ENCODE peak calls at places on chromosome 7, in four cellular contexts. P, D, L and O are unnamed samples.

GRCh38 chr7:73892003-73892975 is 31.3 kb downstream of the TMEM270 start:
- DNase-seq in P (no peak), D (no peak), L (no peak), O (no peak)

GRCh38 chr7:147472556-147472955 is 1118.0 kb upstream of the C7orf33 start:
- DNase-seq in P (no peak), D (no peak), L (no peak), O (no peak)

GRCh38 chr7:25712500-25712899 is 439.5 kb upstream of the NFE2L3 start:
- DNase-seq in P (no peak), D (no peak), L (no peak), O (no peak)

GRCh38 chr7:2116086-2116810 is 116.5 kb downstream of the MAD1L1 start:
- DNase-seq in P (no peak), D (no peak), L (no peak), O (no peak)

GRCh38 chr7:133079296-133079695 is 2.6 kb downstream of the CHCHD3 start:
- DNase-seq in P (no peak), D (no peak), L (no peak), O (no peak)

GRCh38 chr7:105102557-105103352 is 88.8 kb downstream of the KMT2E start:
- DNase-seq in P (peak), D (no peak), L (no peak), O (no peak)

GRCh38 chr7:137304624-137305235 is 38.8 kb downstream of the PTN start:
- DNase-seq in P (no peak), D (no peak), L (no peak), O (no peak)

GRCh38 chr7:101999420-101999819 is 182.0 kb downstream of the CUX1 start:
- DNase-seq in P (no peak), D (no peak), L (no peak), O (no peak)

GRCh38 chr7:37960483-37960882 is 40.0 kb downstream of the EPDR1 start:
- DNase-seq in P (no peak), D (no peak), L (no peak), O (no peak)

GRCh38 chr7:137172105-137172590 is 171.4 kb downstream of the PTN start:
- DNase-seq in P (no peak), D (no peak), L (no peak), O (no peak)

GRCh38 chr7:152956006-152956405 is 196.5 kb downstream of the ACTR3B start:
- DNase-seq in P (no peak), D (no peak), L (no peak), O (no peak)

GRCh38 chr7:128812514-128813168 is 17.6 kb upstream of the FLNC start:
- DNase-seq in P (no peak), D (no peak), L (no peak), O (no peak)

GRCh38 chr7:75842836-75843446 is 29.3 kb upstream of the CCL24 start:
- DNase-seq in P (no peak), D (no peak), L (peak), O (peak)

GRCh38 chr7:74033372-74034311 is 5.7 kb downstream of the ELN start:
- DNase-seq in P (peak), D (no peak), L (no peak), O (no peak)

GRCh38 chr7:27105161-27106122 is 3.0 kb upstream of the HOXA2 start:
- DNase-seq in P (no peak), D (no peak), L (no peak), O (no peak)

GRCh38 chr7:16811555-16811954 is 6.8 kb upstream of the AGR2 start:
- DNase-seq in P (no peak), D (no peak), L (no peak), O (no peak)

GRCh38 chr7:81616951-81617350 is 152.9 kb downstream of the HGF start:
- DNase-seq in P (no peak), D (no peak), L (peak), O (no peak)

GRCh38 chr7:27167916-27168264 is 2.6 kb upstream of the HOXA9 start:
- DNase-seq in P (no peak), D (no peak), L (no peak), O (no peak)

GRCh38 chr7:108805808-108806397 is 236.2 kb downstream of the DNAJB9 start:
- DNase-seq in P (peak), D (no peak), L (no peak), O (no peak)

GRCh38 chr7:138008588-138009349 is 6.9 kb upstream of the CREB3L2 start:
- DNase-seq in P (peak), D (no peak), L (no peak), O (no peak)

GRCh38 chr7:23369695-23370404 is 70.7 kb downstream of the MALSU1 start:
- DNase-seq in P (no peak), D (no peak), L (no peak), O (no peak)

GRCh38 chr7:18828333-18829100 is 288.9 kb downstream of the TWIST1 start:
- DNase-seq in P (no peak), D (no peak), L (no peak), O (no peak)

GRCh38 chr7:135758531-135758932 is 9.9 kb upstream of the FAM180A start:
- DNase-seq in P (no peak), D (no peak), L (no peak), O (no peak)

GRCh38 chr7:41451826-41452225 is 251.1 kb downstream of the INHBA start:
- DNase-seq in P (no peak), D (no peak), L (no peak), O (no peak)

GRCh38 chr7:95199779-95200558 is 124.4 kb downstream of the PON1 start:
- DNase-seq in P (peak), D (no peak), L (no peak), O (peak)

GRCh38 chr7:81715984-81716588 is 53.8 kb downstream of the HGF start:
- DNase-seq in P (peak), D (no peak), L (no peak), O (no peak)

GRCh38 chr7:1854521-1855395 is 184.7 kb downstream of the ELFN1 start:
- DNase-seq in P (no peak), D (no peak), L (no peak), O (no peak)

GRCh38 chr7:151756076-151756731 is 120.7 kb downstream of the PRKAG2 start:
- DNase-seq in P (no peak), D (no peak), L (no peak), O (no peak)

GRCh38 chr7:139058963-139059362 is 23.1 kb upstream of the ZC3HAV1L start:
- DNase-seq in P (no peak), D (no peak), L (no peak), O (no peak)

GRCh38 chr7:22230238-22230637 is 126.7 kb downstream of the RAPGEF5 start:
- DNase-seq in P (no peak), D (no peak), L (no peak), O (no peak)

GRCh38 chr7:7821517-7821916 is 103.1 kb upstream of the RPA3 start:
- DNase-seq in P (no peak), D (no peak), L (no peak), O (no peak)

GRCh38 chr7:8160810-8161209 is 101.2 kb downstream of the ICA1 start:
- DNase-seq in P (no peak), D (no peak), L (no peak), O (no peak)

GRCh38 chr7:118846977-118847376 is 622.5 kb downstream of the ANKRD7 start:
- DNase-seq in P (no peak), D (no peak), L (no peak), O (no peak)

GRCh38 chr7:2357165-2357564 is 2.5 kb downstream of the EIF3B start:
- DNase-seq in P (no peak), D (no peak), L (no peak), O (no peak)

GRCh38 chr7:35253680-35254495 is at the start of gene TBX20:
- DNase-seq in P (peak), D (no peak), L (no peak), O (no peak)

GRCh38 chr7:91383186-91383585 is 119.0 kb downstream of the FZD1 start:
- DNase-seq in P (no peak), D (no peak), L (no peak), O (no peak)

GRCh38 chr7:65731562-65732035 is 141.3 kb upstream of the VKORC1L1 start:
- DNase-seq in P (no peak), D (no peak), L (no peak), O (no peak)

GRCh38 chr7:76386691-76387260 is 22.7 kb downstream of the SSC4D start:
- DNase-seq in P (no peak), D (no peak), L (no peak), O (no peak)

GRCh38 chr7:66696774-66697191 is 43.8 kb upstream of the RABGEF1 start:
- DNase-seq in P (peak), D (no peak), L (no peak), O (no peak)

GRCh38 chr7:7668708-7669107 is 28.2 kb downstream of the UMAD1 start:
- DNase-seq in P (no peak), D (no peak), L (no peak), O (no peak)

DNA sequence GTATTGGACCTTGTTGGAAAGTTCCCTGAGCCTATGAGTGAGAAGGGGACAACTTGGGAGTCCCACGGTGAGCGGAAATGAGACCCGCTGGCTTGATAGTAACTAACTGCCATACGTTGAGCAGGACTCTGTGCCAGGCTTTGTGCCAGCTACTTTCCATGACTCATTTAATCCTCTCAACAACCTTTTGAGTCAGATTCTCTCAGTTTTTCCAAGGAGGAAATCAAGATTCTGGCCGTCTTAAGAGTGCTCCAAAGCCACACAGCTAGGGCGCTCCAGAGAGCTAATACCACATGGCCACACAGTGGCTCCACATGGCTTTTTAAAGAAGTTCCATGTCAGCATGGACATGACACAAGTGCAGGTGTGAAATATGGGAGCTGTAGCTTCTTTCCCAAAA is 55.7 kb downstream of the NOD1 start:
- DNase-seq in P (no peak), D (no peak), L (no peak), O (no peak)
- TF ChIP-seq TAF1 in P (no peak), D (no peak), L (no peak), O (no peak)

DNA sequence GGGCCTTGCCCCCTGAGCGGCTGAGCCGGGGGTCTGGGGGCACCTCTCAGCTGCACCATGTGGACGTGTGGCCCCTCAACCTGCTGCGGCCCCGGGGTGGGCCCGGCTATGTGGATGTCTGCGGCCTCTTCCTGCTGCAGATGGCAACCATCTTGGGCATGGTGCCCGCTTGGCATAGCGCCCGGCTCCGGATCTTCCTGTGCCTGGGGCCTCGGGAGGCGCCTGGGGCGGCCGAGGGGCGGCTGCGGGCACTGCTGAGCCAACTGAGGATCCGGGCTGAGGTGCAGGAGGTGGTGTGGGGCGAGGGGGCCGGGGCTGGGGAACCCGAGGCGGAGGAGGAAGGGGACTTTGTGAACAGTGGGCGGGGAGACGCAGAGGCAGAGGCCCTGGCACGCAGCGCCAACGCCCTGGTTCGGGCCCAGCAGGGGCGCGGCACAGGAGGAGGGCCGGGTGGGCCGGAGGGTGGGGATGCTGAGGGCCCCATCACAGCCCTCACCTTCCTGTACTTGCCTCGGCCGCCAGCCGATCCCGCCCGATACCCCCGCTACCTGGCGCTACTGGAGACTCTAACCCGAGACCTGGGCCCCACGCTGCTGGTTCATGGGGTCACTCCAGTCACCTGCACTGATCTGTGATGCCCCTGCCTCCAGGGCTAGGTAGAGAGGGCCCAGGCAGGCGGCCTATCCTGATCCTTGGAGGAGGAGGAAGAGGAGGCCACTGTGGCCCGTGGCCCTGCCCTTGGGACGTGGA is 1.0 kb upstream of the TRIP6 start:
- DNase-seq in P (peak), D (no peak), L (no peak), O (no peak)
- TF ChIP-seq TAF1 in P (no peak), D (no peak), L (no peak), O (no peak)

GRCh38 chr7:55253188-55253587 is 111.9 kb upstream of the LANCL2 start:
- DNase-seq in P (no peak), D (no peak), L (no peak), O (no peak)

GRCh38 chr7:55250313-55250712 is 114.8 kb upstream of the LANCL2 start:
- DNase-seq in P (peak), D (no peak), L (no peak), O (no peak)

GRCh38 chr7:55252386-55252785 is 112.8 kb upstream of the LANCL2 start:
- DNase-seq in P (no peak), D (no peak), L (no peak), O (no peak)

GRCh38 chr7:55251313-55251712 is 113.8 kb upstream of the LANCL2 start:
- DNase-seq in P (no peak), D (no peak), L (no peak), O (no peak)

DNA sequence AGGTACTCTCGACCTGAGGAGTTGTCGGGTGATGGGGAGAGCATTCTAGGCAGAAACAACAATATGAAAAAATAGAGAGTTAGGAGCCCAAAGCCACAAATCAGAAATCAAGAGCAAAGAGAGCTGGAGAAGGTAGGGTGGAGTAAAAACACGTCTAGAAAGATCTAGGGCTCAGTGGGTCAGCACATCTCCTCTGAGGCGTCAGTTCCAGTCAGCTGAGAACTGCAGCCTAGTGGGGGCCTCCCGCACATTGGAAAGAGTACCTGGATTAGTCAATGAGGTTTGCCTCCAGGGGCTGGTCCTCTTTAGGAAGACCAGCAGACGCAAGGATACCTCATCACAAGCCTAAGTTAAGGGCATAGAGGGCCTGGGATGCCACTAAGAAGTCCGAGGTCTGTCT is 113.2 kb upstream of the LANCL2 start:
- DNase-seq in P (no peak), D (no peak), L (no peak), O (no peak)
- TF ChIP-seq TAF1 in P (no peak), D (no peak), L (no peak), O (no peak)

GRCh38 chr7:29957521-29957920 is 32.1 kb downstream of the SCRN1 start:
- DNase-seq in P (no peak), D (no peak), L (no peak), O (no peak)
- TF ChIP-seq TAF1 in P (no peak), D (no peak), L (no peak), O (no peak)

DNA sequence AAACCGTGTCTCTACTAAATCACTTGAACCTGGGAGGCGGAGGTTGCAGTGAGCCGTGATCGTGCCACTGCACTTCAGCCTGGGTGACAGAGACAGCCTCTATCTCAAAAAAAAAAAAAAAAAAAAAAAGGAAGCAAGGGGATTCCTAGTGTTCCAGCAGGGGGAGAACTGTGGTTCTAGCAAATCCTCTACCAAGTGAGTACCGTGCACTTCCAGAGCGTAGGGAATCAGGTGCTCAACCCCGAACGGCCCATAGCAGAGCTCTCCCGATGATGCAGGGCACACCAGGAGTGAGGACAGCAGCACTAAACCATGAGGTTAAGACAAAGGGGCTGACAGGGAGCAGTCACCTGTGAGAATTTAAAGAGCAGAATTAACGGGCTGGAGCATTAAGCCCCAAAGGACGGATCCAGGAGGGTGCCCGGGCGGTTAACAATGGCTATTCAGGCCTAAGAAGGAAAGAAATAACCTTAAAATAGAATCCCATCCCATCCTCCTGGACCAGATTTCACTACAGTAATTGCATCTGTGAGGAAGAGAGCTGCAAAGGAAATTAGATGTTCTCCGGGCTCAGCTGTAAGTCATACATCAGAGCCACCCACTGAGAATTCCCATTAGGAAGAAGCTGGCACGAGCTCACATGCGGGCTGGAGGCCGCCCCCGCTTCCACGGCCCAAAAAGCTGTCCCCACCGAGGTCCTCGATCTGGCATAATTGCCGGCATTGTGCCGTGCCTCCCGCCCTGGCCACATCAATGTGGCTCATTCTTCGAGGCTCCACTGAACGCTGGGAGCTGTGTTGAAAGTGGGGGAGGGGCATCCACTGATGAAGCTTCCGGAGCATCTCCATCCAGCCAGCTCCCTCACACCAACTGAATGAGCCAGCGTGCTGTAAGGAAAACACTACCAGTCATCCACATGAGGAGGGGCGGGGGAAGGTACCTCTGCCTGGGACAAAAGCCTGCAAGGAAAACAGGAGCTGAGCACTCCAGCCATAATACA is 173.4 kb downstream of the PTPRN2 start:
- DNase-seq in P (no peak), D (no peak), L (no peak), O (no peak)
- TF ChIP-seq TAF1 in P (no peak), D (no peak), L (no peak), O (no peak)

GRCh38 chr7:124996778-124997177 is 67.2 kb upstream of the POT1 start:
- DNase-seq in P (no peak), D (peak), L (no peak), O (no peak)
- TF ChIP-seq TAF1 in P (no peak), D (no peak), L (no peak), O (no peak)

DNA sequence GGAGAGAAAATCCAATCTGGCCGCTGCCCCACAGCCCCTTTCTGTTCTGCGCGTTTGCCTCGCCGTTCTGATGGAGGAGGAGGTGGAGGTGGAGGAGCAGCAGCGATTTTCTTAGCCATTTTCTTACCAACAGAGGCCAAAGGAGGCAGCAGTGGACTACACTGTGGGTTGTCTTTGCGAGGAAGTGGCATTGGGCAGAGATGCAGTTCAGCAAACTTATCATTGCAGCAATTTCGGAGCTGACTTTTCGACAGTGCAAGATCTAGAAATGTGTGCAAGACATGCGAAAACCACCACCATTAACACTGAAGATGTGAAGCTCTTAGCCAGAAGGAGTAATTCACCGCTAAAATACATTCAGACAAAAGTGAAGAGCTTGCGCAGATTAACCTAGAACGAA is 1.9 kb upstream of the ARL4A start:
- DNase-seq in P (peak), D (peak), L (no peak), O (no peak)
- TF ChIP-seq TAF1 in P (no peak), D (no peak), L (no peak), O (no peak)

GRCh38 chr7:149625339-149625946 is 127.8 kb upstream of the ZNF746 start:
- DNase-seq in P (peak), D (no peak), L (no peak), O (peak)
- TF ChIP-seq TAF1 in P (no peak), D (no peak), L (no peak), O (no peak)

GRCh38 chr7:98913612-98914011 is 35.3 kb downstream of the TRRAP start:
- DNase-seq in P (no peak), D (no peak), L (no peak), O (no peak)

GRCh38 chr7:98917331-98917730 is 39.0 kb downstream of the TRRAP start:
- DNase-seq in P (no peak), D (no peak), L (no peak), O (no peak)

GRCh38 chr7:98911936-98912335 is 33.6 kb downstream of the TRRAP start:
- DNase-seq in P (no peak), D (no peak), L (no peak), O (no peak)

GRCh38 chr7:98909487-98909886 is 31.2 kb downstream of the TRRAP start:
- DNase-seq in P (no peak), D (no peak), L (no peak), O (no peak)

GRCh38 chr7:98913026-98913425 is 34.7 kb downstream of the TRRAP start:
- DNase-seq in P (no peak), D (no peak), L (no peak), O (no peak)
- TF ChIP-seq TAF1 in P (no peak), D (no peak), L (no peak), O (no peak)